ENCODE peak calls at places on chromosome 2, in four cellular contexts. L is AG04449, P is sigmoid colon, H is foreskin fibroblast. B is an unnamed sample.

GRCh38 chr2:39696838-39697237 is 31.1 kb downstream of the TMEM178A start:
- DNase-seq in L (peak), P (no peak), H (peak), B (peak)

GRCh38 chr2:216349366-216349765 is 22.9 kb downstream of the MARCHF4 start:
- DNase-seq in L (no peak), P (no peak), H (no peak), B (no peak)

GRCh38 chr2:32838418-32838817 is 108.3 kb upstream of the LTBP1 start:
- DNase-seq in L (no peak), P (no peak), H (no peak), B (no peak)

GRCh38 chr2:208280933-208281332 is 14.9 kb downstream of the PIKFYVE start:
- DNase-seq in L (peak), P (no peak), H (peak), B (no peak)

GRCh38 chr2:144403940-144404339 is 116.0 kb downstream of the ZEB2 start:
- DNase-seq in L (no peak), P (no peak), H (no peak), B (peak)

GRCh38 chr2:79128406-79128805 is 8.1 kb downstream of the REG1A start:
- DNase-seq in L (no peak), P (no peak), H (no peak), B (no peak)

GRCh38 chr2:233002829-233003657 is 10.0 kb downstream of the NGEF start:
- DNase-seq in L (no peak), P (no peak), H (no peak), B (no peak)

GRCh38 chr2:3223080-3223923 is 154.3 kb downstream of the EIPR1 start:
- DNase-seq in L (no peak), P (no peak), H (no peak), B (no peak)

GRCh38 chr2:27798948-27799645 is 27.6 kb downstream of the MRPL33 start:
- DNase-seq in L (peak), P (peak), H (peak), B (peak)

GRCh38 chr2:66463206-66463605 is 28.3 kb downstream of the MEIS1 start:
- DNase-seq in L (no peak), P (no peak), H (no peak), B (no peak)

GRCh38 chr2:47892338-47892730 is 14.0 kb downstream of the FBXO11 start:
- DNase-seq in L (no peak), P (no peak), H (no peak), B (no peak)

GRCh38 chr2:129766594-129766993 is 212.9 kb upstream of the RAB6C start:
- DNase-seq in L (no peak), P (no peak), H (no peak), B (no peak)

DNA sequence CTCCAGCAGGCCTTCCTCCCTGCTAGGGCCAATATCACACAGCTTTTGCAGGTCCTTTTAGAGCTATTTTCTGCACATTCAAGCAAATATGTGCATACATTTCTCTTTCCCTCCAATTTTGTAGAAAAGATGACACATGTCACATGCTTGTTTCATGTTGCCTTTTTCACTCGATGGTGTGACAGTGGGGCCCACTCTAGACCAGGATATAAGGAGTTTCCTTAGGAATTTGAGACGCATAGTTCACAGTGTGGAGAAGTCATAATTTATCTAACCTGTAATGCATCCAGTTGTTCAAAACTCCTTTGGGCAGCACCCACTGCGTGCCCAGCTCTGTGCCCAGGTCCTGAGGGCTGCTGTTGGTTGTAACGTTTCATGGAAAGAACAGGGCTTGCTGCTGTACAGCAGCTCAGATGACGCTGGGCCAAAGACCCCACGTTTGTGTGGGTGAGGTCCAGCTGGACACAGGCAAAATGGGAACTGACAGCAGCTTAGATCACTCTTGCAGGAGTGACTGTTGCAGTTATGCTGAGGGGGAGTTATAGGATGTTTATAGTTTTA is 29.9 kb upstream of the HS6ST1 start:
- DNase-seq in L (no peak), P (no peak), H (no peak), B (no peak)
- TF ChIP-seq CTCF in L (no peak), P (no peak), H (no peak), B (no peak)

DNA sequence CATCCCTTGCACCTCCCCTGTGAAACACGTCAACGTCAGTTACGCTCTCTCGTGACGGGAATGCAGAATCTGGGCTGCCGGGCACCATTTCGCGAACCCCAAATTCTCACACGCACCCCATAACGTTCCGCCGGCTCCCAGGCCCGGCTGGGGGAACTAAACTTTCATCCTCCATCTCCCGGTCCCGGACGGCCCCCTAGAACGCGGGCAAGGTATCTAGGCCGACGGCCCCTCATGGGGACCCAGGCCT is 530 bp downstream of the DNAJC27 start:
- DNase-seq in L (no peak), P (no peak), H (no peak), B (no peak)
- TF ChIP-seq CTCF in L (no peak), P (no peak), H (no peak), B (no peak)

GRCh38 chr2:158457826-158458616 is 1.3 kb downstream of the PKP4 start:
- DNase-seq in L (no peak), P (peak), H (peak), B (no peak)
- TF ChIP-seq CTCF in L (peak), P (peak), H (no peak), B (peak)

GRCh38 chr2:165778653-165779451 is 15.2 kb downstream of the GALNT3 start:
- DNase-seq in L (no peak), P (no peak), H (no peak), B (no peak)
- TF ChIP-seq CTCF in L (peak), P (no peak), H (peak), B (peak)

DNA sequence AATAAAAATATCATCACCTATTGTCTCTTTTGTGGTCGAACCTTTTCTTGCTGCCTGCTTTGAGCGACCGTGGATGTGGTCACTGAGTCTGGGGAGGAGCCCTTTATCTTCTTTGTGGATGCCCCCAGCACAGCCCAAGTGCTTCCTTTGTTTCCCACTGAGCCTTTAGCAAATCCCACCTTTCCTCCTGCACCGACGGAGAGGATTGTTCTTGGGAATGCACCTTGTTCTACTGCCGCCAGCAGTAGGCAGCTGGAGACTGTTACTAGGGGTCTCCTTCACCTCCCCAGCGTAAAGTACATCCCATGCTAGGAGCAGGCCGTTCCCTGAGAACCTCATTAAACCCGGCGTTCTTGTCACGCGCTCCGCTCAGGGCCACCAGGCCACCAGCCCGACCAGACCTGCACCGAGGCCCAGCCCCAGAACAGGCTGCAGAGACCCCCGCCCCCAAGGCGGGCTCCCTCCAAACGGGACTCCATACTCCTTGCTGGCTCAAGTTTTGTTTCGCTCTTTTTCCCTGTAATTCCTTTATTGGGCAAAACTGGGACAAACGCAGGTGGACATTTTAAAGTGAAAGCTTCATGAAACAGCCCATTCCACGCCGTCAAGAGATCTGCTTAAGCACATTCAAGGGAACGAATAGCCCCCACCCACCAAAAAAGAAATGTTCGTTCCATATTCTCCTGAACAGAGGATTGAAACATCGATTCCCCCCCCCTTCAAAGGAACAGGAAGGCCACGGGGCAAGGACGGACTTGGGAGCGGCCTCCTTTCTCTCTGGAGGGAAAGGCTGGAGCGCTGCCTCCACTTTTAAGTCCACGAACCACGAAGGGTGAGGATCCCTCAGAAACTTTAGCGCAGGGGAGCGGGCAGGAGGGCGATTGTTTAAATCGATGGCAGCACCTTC is 1.1 kb upstream of the MAT2A start:
- DNase-seq in L (no peak), P (peak), H (no peak), B (no peak)
- TF ChIP-seq CTCF in L (no peak), P (no peak), H (no peak), B (peak)

GRCh38 chr2:234611209-234611608 is 114.3 kb upstream of the ARL4C start:
- DNase-seq in L (no peak), P (no peak), H (no peak), B (no peak)
- TF ChIP-seq CTCF in L (no peak), P (no peak), H (peak), B (peak)

B was measured in epithelial cell of proximal tubule.